ENCODE peak calls at places on chromosomes 12 and 14, in eight cellular contexts. F is foreskin melanocyte; Q is vagina; J is naive thymus-derived CD8-positive, alpha-beta T cell; H is Caki2; X is NCI-H345; Z is NCI-H1417; N is hepatocyte. W is an unnamed sample.

GRCh38 chr12:14771651-14772137 is 31.6 kb downstream of the WBP11 start:
- DNase-seq in X (no peak), N (no peak), H (peak), J (peak), F (no peak), Q (no peak), Z (peak), W (no peak)

GRCh38 chr12:6551496-6552139 is 4.2 kb downstream of the IFFO1 start:
- DNase-seq in Q (no peak), X (no peak), N (no peak), H (no peak), F (no peak), Z (no peak), J (no peak), W (no peak)

GRCh38 chr12:11477110-11477509 is 81.7 kb upstream of the PRB2 start:
- DNase-seq in N (no peak), X (no peak), Q (no peak), J (no peak), Z (no peak), H (no peak), F (no peak), W (no peak)

GRCh38 chr12:107229827-107230226 is 136.5 kb upstream of the CRY1 start:
- DNase-seq in F (no peak), N (no peak), J (no peak), X (no peak), Z (no peak), Q (no peak), H (no peak), W (no peak)

GRCh38 chr14:88618476-88618875 is 55.6 kb downstream of the ZC3H14 start:
- DNase-seq in Z (no peak), N (no peak), Q (no peak), H (no peak), F (no peak), J (no peak), X (no peak), W (no peak)

GRCh38 chr14:105898482-105899010 is 372.2 kb downstream of the TMEM121 start:
- DNase-seq in X (no peak), J (no peak), F (no peak), Q (no peak), N (no peak), Z (no peak), H (no peak), W (no peak)

GRCh38 chr12:116959845-116960514 is 49.2 kb downstream of the FBXW8 start:
- DNase-seq in Z (no peak), H (no peak), J (no peak), N (no peak), Q (no peak), F (no peak), X (no peak), W (no peak)

GRCh38 chr12:109981311-109981710 is 14.9 kb downstream of the GIT2 start:
- DNase-seq in Q (no peak), N (no peak), J (no peak), Z (no peak), X (no peak), F (no peak), H (no peak), W (no peak)

GRCh38 chr12:107536613-107537012 is 149.0 kb upstream of the PWP1 start:
- DNase-seq in F (no peak), Q (no peak), N (no peak), H (no peak), Z (no peak), J (no peak), X (peak), W (no peak)

GRCh38 chr12:39972119-39972518 is 133.8 kb downstream of the SLC2A13 start:
- DNase-seq in J (no peak), X (no peak), Z (no peak), N (no peak), F (peak), H (no peak), Q (no peak), W (no peak)

GRCh38 chr12:2147335-2147734 is 94.5 kb downstream of the CACNA1C start:
- DNase-seq in X (no peak), F (no peak), Z (no peak), Q (no peak), H (no peak), J (no peak), N (no peak), W (no peak)

W was measured in NCI-H1105.